ENCODE peak calls at places on chromosomes 16 and 17, in ten cellular contexts. Q, A, B, U, N, O, W, D, K and F are unnamed samples.

GRCh38 chr17:58007781-58008706 is 998 bp upstream of the SRSF1 start:
- DNase-seq in K (no peak), N (no peak), D (no peak), U (no peak), B (no peak), Q (no peak), W (no peak), O (no peak), A (no peak), F (no peak)

GRCh38 chr16:17476414-17477259 is 5.9 kb upstream of the XYLT1 start:
- DNase-seq in B (no peak), K (peak; percentile 71), U (peak; percentile 44), D (peak; percentile 45), N (peak; percentile 32), W (peak; percentile 78), O (peak; percentile 30), A (peak; percentile 48), Q (peak; percentile 49), F (no peak)

GRCh38 chr17:38724337-38724988 is 5.7 kb upstream of the CISD3 start:
- DNase-seq in O (no peak), B (no peak), D (peak; percentile 93), W (no peak), K (peak; percentile 45), Q (peak; percentile 85), N (no peak), A (no peak), U (peak; percentile 82), F (peak; percentile 91)

GRCh38 chr16:1093284-1094123 is 2.5 kb downstream of the C1QTNF8 start:
- DNase-seq in D (peak; percentile 69), Q (no peak), A (no peak), K (no peak), B (no peak), O (no peak), W (no peak), N (peak; percentile 54), U (no peak), F (no peak)

GRCh38 chr17:21161498-21162393 is 35.0 kb downstream of the DHRS7B start:
- DNase-seq in D (no peak), U (no peak), W (no peak), O (no peak), K (no peak), N (no peak), A (peak; percentile 30), B (no peak), Q (no peak), F (no peak)

GRCh38 chr17:75893305-75894048 is 3.3 kb downstream of the TRIM65 start:
- DNase-seq in D (no peak), O (no peak), A (no peak), B (no peak), Q (no peak), N (no peak), U (no peak), W (no peak), K (no peak), F (peak; percentile 60)

GRCh38 chr16:61813339-61813738 is 222.9 kb downstream of the CDH8 start:
- DNase-seq in N (no peak), K (no peak), Q (no peak), O (no peak), W (no peak), B (no peak), D (no peak), A (no peak), U (no peak), F (no peak)

GRCh38 chr17:1730345-1731193 is 6.1 kb downstream of the WDR81 start:
- DNase-seq in Q (peak; percentile 92), D (peak; percentile 84), U (no peak), O (peak; percentile 70), A (peak; percentile 82), K (peak; percentile 46), B (peak; percentile 87), N (no peak), W (no peak), F (peak; percentile 95)

GRCh38 chr16:54947616-54948015 is 17.0 kb downstream of the IRX5 start:
- DNase-seq in K (no peak), O (no peak), W (no peak), N (no peak), A (no peak), U (no peak), D (no peak), B (no peak), Q (no peak), F (no peak)